ENCODE peak calls at places on chromosomes 4 and X, in five cellular contexts. One of them, this sample, is unnamed.

GRCh38 chr4:182973421-182974340 is 56.5 kb upstream of the DCTD start:
- DNase-seq in K562: no peak
- DNase-seq in H1: no peak
- DNase-seq in HepG2: no peak
- DNase-seq in HCT116: no peak
- DNase-seq in this sample: no peak

GRCh38 chrX:80812176-80812575 is 2.5 kb upstream of the BRWD3 start:
- DNase-seq in K562: no peak
- DNase-seq in H1: no peak
- DNase-seq in HepG2: peak; percentile 18
- DNase-seq in HCT116: no peak
- DNase-seq in this sample: no peak

GRCh38 chr4:48877827-48878535 is 28.6 kb downstream of the OCIAD2 start:
- DNase-seq in K562: no peak
- DNase-seq in H1: no peak
- DNase-seq in HepG2: no peak
- DNase-seq in HCT116: no peak
- DNase-seq in this sample: no peak

GRCh38 chr4:138643827-138644226 is 371.8 kb upstream of the NOCT start:
- DNase-seq in K562: no peak
- DNase-seq in H1: no peak
- DNase-seq in HepG2: no peak
- DNase-seq in HCT116: no peak
- DNase-seq in this sample: no peak

GRCh38 chr4:120481711-120482110 is 415.1 kb upstream of the MAD2L1 start:
- DNase-seq in K562: no peak
- DNase-seq in H1: no peak
- DNase-seq in HepG2: no peak
- DNase-seq in HCT116: no peak
- DNase-seq in this sample: no peak

GRCh38 chrX:153769865-153770605 is 6.0 kb downstream of the PLXNB3 start:
- DNase-seq in K562: no peak
- DNase-seq in H1: no peak
- DNase-seq in HepG2: no peak
- DNase-seq in HCT116: no peak
- DNase-seq in this sample: no peak

GRCh38 chr4:165301833-165302232 is 25.6 kb upstream of the MSMO1 start:
- DNase-seq in K562: no peak
- DNase-seq in H1: no peak
- DNase-seq in HepG2: no peak
- DNase-seq in HCT116: no peak
- DNase-seq in this sample: no peak

GRCh38 chr4:107755841-107756356 is 35.9 kb upstream of the PAPSS1 start:
- DNase-seq in K562: no peak
- DNase-seq in H1: no peak
- DNase-seq in HepG2: peak; percentile 37
- DNase-seq in HCT116: no peak
- DNase-seq in this sample: no peak

GRCh38 chr4:71251266-71251665 is 87.6 kb upstream of the SLC4A4 start:
- DNase-seq in K562: no peak
- DNase-seq in H1: no peak
- DNase-seq in HepG2: no peak
- DNase-seq in HCT116: no peak
- DNase-seq in this sample: no peak
- H3K4me1 ChIP-seq in K562: no peaks in the 10 kb centered on the region
- H3K4me1 ChIP-seq in H1: no peaks in the 10 kb centered on the region
- H3K4me1 ChIP-seq in HepG2: no peaks in the 10 kb centered on the region
- H3K4me1 ChIP-seq in HCT116: no peaks in the 10 kb centered on the region
- H3K4me1 ChIP-seq in this sample: no peaks in the 10 kb centered on the region

GRCh38 chr4:157294575-157294974 is 74.0 kb downstream of the GRIA2 start:
- DNase-seq in K562: no peak
- DNase-seq in H1: no peak
- DNase-seq in HepG2: no peak
- DNase-seq in HCT116: no peak
- DNase-seq in this sample: no peak

GRCh38 chr4:157287445-157287844 is 66.9 kb downstream of the GRIA2 start:
- DNase-seq in K562: no peak
- DNase-seq in H1: no peak
- DNase-seq in HepG2: no peak
- DNase-seq in HCT116: no peak
- DNase-seq in this sample: no peak

GRCh38 chr4:157291071-157291470 is 70.5 kb downstream of the GRIA2 start:
- DNase-seq in K562: no peak
- DNase-seq in H1: no peak
- DNase-seq in HepG2: no peak
- DNase-seq in HCT116: no peak
- DNase-seq in this sample: no peak

GRCh38 chr4:157290622-157291021 is 70.1 kb downstream of the GRIA2 start:
- DNase-seq in K562: no peak
- DNase-seq in H1: no peak
- DNase-seq in HepG2: no peak
- DNase-seq in HCT116: no peak
- DNase-seq in this sample: no peak
- H3K4me3 ChIP-seq in K562: no peak overlapping the region
- H3K4me3 ChIP-seq in H1: no peak overlapping the region
- H3K4me3 ChIP-seq in HepG2: no peak overlapping the region
- H3K4me3 ChIP-seq in HCT116: no peak overlapping the region
- H3K4me3 ChIP-seq in this sample: no peak overlapping the region

GRCh38 chrX:118066867-118067515 is 49.6 kb downstream of the KLHL13 start:
- DNase-seq in K562: no peak
- DNase-seq in H1: no peak
- DNase-seq in HepG2: no peak
- DNase-seq in HCT116: no peak
- DNase-seq in this sample: no peak
- TF ChIP-seq ATF3 in K562: no peak
- TF ChIP-seq ATF3 in H1: no peak
- TF ChIP-seq ATF3 in HepG2: no peak
- TF ChIP-seq ATF3 in HCT116: no peak
- TF ChIP-seq ATF3 in this sample: no peak

DNA sequence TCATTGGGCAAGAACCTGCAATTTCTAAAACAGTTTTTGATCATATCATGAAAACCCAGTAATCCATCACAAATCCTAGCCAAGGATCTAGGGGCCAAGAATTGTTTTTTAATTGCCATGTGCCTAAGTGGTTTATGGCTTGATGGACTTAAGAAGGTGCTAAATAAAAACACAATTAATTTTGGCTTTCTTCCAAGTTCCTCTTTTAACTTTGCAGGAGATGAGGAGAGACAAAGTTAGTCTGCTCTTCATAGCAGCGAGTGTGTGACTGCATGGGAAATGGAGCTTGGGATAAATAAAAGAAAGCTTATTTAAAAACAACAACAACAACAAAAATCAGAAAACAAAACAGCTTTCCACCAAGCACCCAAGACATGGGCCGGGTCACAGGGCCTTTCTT is 41.4 kb downstream of the ARHGEF9 start:
- DNase-seq in K562: no peak
- DNase-seq in H1: no peak
- DNase-seq in HepG2: no peak
- DNase-seq in HCT116: no peak
- DNase-seq in this sample: no peak
- H3K4me1 ChIP-seq in K562: no peaks in the 10 kb centered on the region
- H3K4me1 ChIP-seq in H1: no peaks in the 10 kb centered on the region
- H3K4me1 ChIP-seq in HepG2: no peaks in the 10 kb centered on the region
- H3K4me1 ChIP-seq in HCT116: no peaks in the 10 kb centered on the region
- H3K4me1 ChIP-seq in this sample: peaks cover 13% of the 10 kb centered on the region

GRCh38 chr4:2800691-2801596 is 8.1 kb downstream of the SH3BP2 start:
- DNase-seq in K562: peak; percentile 68
- DNase-seq in H1: peak; percentile 80
- DNase-seq in HepG2: peak; percentile 92
- DNase-seq in HCT116: no peak
- DNase-seq in this sample: peak; percentile 41
- H3K4me3 ChIP-seq in K562: no peak overlapping the region
- H3K4me3 ChIP-seq in H1: no peak overlapping the region
- H3K4me3 ChIP-seq in HepG2: peak overlapping the region; percentile 56
- H3K4me3 ChIP-seq in HCT116: no peak overlapping the region
- H3K4me3 ChIP-seq in this sample: peak overlapping the region; percentile 77